ENCODE peak calls at places on chromosomes 13 and 19, in nine cellular contexts. A, S, O, G, J, F, N, H and P are unnamed samples.

GRCh38 chr19:3599776-3600183 is 6.9 kb downstream of the TBXA2R start:
- DNase-seq in A (no peak), S (no peak), O (no peak), G (no peak), J (no peak), F (no peak), N (no peak), H (no peak), P (no peak)

GRCh38 chr19:16382775-16383543 is 58.3 kb downstream of the KLF2 start:
- DNase-seq in A (peak), S (peak), O (peak), G (peak), J (peak), F (peak), N (peak), H (peak), P (peak)

GRCh38 chr13:23618341-23618740 is 48.1 kb downstream of the TNFRSF19 start:
- DNase-seq in A (no peak), S (no peak), O (peak), G (peak), J (peak), F (peak), N (peak), H (no peak), P (no peak)

GRCh38 chr13:80704369-80704768 is 363.4 kb upstream of the SPRY2 start:
- DNase-seq in A (no peak), S (no peak), O (no peak), G (no peak), J (no peak), F (no peak), N (no peak), H (no peak), P (no peak)

GRCh38 chr19:4220188-4220587 is 9.1 kb upstream of the EBI3 start:
- DNase-seq in A (no peak), S (no peak), O (no peak), G (no peak), J (no peak), F (no peak), N (no peak), H (no peak), P (no peak)

GRCh38 chr13:26485786-26486185 is 71.7 kb upstream of the WASF3 start:
- DNase-seq in A (peak), S (no peak), O (no peak), G (no peak), J (no peak), F (no peak), N (no peak), H (no peak), P (no peak)

GRCh38 chr19:10193666-10194499 is 870 bp downstream of the DNMT1 start:
- DNase-seq in A (no peak), S (no peak), O (no peak), G (no peak), J (peak), F (no peak), N (peak), H (no peak), P (no peak)

GRCh38 chr13:94595006-94595942 is 678 bp downstream of the TGDS start:
- DNase-seq in A (no peak), S (no peak), O (no peak), G (no peak), J (peak), F (no peak), N (peak), H (peak), P (peak)

GRCh38 chr19:36638862-36639510 is 27.7 kb downstream of the ZNF461 start:
- DNase-seq in A (no peak), S (no peak), O (no peak), G (no peak), J (peak), F (no peak), N (peak), H (no peak), P (no peak)

GRCh38 chr13:84609716-84610115 is 727.4 kb upstream of the SLITRK1 start:
- DNase-seq in A (no peak), S (no peak), O (peak), G (peak), J (peak), F (no peak), N (peak), H (no peak), P (no peak)

GRCh38 chr13:31638577-31638976 is 100.7 kb upstream of the RXFP2 start:
- DNase-seq in A (no peak), S (no peak), O (peak), G (peak), J (peak), F (peak), N (peak), H (no peak), P (no peak)

GRCh38 chr19:11693505-11694499 is 44.9 kb downstream of the ZNF823 start:
- DNase-seq in A (no peak), S (no peak), O (peak), G (no peak), J (peak), F (peak), N (peak), H (no peak), P (no peak)
- TF ChIP-seq CTCF in A (no peak), S (no peak), O (peak), G (no peak), J (no peak), F (no peak), N (no peak), H (peak), P (no peak)

GRCh38 chr19:55058781-55059610 is 4.0 kb downstream of the RDH13 start:
- DNase-seq in A (no peak), S (no peak), O (no peak), G (no peak), J (no peak), F (no peak), N (no peak), H (no peak), P (no peak)
- TF ChIP-seq CTCF in A (no peak), S (no peak), O (no peak), G (no peak), J (no peak), F (no peak), N (no peak), H (no peak), P (no peak)

DNA sequence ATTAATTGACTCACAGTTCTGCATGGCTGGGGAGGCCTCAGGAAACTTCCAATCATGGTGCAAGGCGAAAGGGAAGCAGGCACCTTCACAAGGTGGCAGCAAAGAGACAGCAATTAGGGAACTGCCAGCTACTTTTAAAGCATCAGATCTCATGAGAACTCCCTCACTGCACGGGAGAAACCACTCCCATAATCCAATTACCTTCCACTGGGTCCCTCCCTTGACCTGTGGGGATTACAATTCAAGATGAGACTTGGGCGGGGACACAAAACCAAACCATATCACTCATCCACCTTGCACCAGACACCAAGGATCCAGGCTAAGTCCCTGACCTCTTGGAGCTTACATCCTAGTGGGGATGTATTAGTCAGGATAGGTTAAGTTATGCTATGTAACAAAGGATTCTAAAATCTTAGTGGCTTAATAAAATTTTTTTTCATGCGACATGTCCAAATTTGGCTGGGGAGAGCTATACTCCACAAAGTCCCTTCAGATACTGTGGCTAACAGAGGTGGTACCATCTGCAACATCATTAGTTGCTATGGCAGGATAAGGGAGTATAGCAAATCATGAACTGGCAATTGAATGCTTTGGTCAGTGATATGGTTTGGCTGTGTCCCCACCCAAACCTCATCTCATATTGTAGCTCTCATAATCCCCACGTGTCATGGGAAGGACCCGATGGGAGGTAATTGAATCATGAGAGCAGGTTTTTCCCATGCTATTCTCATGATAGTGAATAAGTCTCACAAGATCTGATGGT is 8.3 kb upstream of the FAM187B start:
- DNase-seq in A (no peak), S (no peak), O (no peak), G (no peak), J (no peak), F (no peak), N (no peak), H (peak), P (peak)
- TF ChIP-seq CTCF in A (no peak), S (no peak), O (peak), G (no peak), J (no peak), F (peak), N (no peak), H (peak), P (no peak)

DNA sequence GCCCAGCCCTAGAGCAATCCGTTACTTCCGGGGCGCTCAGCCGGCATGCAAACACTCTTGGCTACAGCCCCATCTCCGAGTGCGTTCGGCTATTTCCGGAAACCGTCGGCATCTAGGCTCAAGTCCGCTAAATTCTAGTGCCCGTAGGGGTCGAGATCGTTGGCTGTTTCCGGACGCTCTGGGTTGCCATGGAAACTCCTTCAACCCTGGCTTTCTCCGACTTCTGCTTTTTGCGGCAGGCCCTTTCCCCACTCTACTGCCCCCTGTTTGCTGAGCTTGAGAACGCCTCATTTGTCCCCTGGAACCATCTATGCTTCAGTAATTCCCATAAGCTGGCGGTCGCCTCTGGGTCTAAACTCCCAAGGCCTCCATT is 533 bp upstream of the PIK3R2 start:
- DNase-seq in A (peak), S (peak), O (peak), G (peak), J (peak), F (peak), N (peak), H (peak), P (peak)
- TF ChIP-seq CTCF in A (peak), S (peak), O (peak), G (peak), J (peak), F (peak), N (peak), H (peak), P (no peak)

GRCh38 chr19:633068-633785 is at the start of gene POLRMT:
- DNase-seq in A (peak), S (peak), O (peak), G (peak), J (peak), F (peak), N (peak), H (peak), P (peak)
- TF ChIP-seq CTCF in A (peak), S (no peak), O (no peak), G (no peak), J (no peak), F (peak), N (no peak), H (no peak), P (no peak)

GRCh38 chr19:45767410-45767880 is 1.6 kb downstream of the SIX5 start:
- DNase-seq in A (peak), S (peak), O (peak), G (peak), J (peak), F (no peak), N (peak), H (peak), P (no peak)
- TF ChIP-seq CTCF in A (peak), S (no peak), O (no peak), G (no peak), J (no peak), F (no peak), N (no peak), H (no peak), P (no peak)

DNA sequence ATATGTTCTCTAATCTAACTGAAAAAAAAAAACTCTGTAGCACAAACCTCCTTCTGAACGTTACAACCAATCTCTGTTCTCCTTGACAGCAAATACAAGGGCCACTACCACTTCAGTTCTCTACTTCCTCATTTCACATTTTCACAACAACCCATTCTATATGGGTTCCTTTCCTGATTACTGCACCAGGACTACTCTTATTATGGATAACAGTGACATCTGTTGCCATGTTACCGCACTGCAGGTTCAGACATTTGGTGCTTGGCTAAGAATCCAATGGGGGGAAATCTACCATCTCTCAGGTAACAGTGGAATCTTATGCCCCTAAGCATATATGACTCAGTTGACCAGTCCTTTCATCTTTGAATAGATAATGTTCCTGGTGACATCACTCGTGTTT is 11.6 kb upstream of the FPR3 start:
- DNase-seq in A (no peak), S (no peak), O (no peak), G (no peak), J (no peak), F (no peak), N (peak), H (no peak), P (no peak)
- TF ChIP-seq CTCF in A (no peak), S (no peak), O (peak), G (peak), J (no peak), F (no peak), N (peak), H (no peak), P (no peak)

GRCh38 chr19:44069415-44069814 is 2.5 kb upstream of the ZNF284 start:
- DNase-seq in A (no peak), S (no peak), O (no peak), G (no peak), J (no peak), F (no peak), N (no peak), H (no peak), P (no peak)

GRCh38 chr19:44076325-44076724 is 4.4 kb downstream of the ZNF284 start:
- DNase-seq in A (no peak), S (no peak), O (no peak), G (no peak), J (no peak), F (no peak), N (no peak), H (no peak), P (no peak)

GRCh38 chr19:44071824-44072542 is at the start of gene ZNF284:
- DNase-seq in A (peak), S (peak), O (peak), G (peak), J (peak), F (peak), N (peak), H (peak), P (peak)

GRCh38 chr19:44072543-44073401 is 813 bp downstream of the ZNF284 start:
- DNase-seq in A (no peak), S (no peak), O (no peak), G (no peak), J (peak), F (no peak), N (peak), H (no peak), P (no peak)
- TF ChIP-seq CTCF in A (no peak), S (no peak), O (no peak), G (no peak), J (no peak), F (no peak), N (peak), H (no peak), P (no peak)

DNA sequence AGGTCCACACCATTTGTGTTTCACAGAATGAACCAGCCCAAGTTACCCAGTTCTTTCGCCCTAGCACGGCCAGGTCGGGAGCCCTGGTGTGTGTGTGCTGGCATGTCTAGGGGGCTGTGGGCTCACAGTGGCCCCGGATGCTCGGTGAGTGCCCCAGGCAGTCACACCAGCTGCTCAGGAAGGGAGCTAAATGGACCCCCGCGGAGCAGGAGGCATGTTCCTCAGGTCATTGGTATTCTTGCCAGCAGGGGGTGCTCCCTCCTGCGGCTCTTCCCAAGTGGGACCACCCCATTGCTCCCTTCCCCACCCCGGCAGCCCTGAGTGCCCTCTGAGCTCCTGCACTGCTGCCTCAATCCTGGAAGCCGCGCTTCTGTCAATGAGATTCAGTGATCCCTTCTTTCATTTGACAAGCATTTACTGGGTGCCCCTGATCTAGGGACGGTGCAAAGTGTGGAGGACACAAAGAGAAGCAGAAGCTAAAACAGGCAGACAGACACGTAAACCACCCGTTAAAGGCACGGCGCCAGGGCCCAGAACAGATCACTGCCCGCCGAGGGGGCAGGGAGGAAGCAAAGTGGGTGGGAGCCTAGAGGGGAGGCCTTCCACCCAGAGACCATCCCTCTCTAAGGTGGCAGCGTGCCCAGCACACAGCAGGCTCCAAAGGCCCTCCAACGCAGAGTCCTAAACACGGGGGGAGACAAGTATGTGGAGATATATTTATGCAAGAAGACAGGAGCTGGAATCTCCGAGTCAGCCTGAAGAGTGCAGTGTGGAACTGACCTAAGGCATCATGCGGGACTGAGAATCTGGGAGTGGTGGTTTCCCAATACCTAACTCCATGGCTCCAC is 5.2 kb upstream of the ADPRHL1 start:
- DNase-seq in A (peak), S (no peak), O (no peak), G (peak), J (peak), F (no peak), N (peak), H (peak), P (no peak)
- TF ChIP-seq CTCF in A (peak), S (no peak), O (peak), G (peak), J (peak), F (peak), N (peak), H (peak), P (no peak)

DNA sequence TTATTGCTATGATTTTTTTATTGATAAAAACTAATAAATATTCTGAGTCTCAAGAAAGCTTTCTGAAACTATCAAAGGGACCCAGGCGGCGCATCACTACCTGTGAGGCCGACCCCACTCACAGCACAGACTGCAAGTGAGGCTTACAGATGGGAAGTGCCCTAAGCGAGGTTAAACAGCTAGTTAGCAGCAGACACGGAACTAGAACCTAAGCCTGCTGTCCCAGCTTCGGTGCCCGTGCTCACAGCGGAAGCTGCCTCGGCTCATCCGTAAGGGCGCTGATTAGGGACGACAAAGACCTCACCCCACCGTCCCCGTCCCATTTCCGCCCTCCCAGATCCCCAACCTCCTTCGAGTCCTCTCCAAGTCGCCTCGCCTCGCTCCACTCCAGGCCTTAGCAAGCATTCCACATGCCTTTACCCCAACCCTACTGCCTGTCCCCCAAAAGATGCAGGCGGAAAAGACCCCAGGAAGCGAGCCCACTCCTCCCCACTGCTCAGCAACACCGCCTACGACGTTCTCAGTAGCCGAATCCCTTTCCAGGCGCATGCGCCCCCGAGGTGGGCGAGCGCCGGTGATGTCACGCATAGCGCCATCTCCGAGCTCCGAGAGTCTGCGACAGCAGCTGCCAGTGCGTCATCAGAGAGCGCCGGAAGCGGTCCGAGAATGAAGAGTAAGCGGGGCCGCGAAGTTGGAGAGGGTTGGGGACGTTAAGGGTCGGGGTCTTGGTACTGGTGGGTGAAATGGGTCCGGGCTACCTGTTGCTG is at the start of gene POP4:
- DNase-seq in A (peak), S (peak), O (peak), G (peak), J (peak), F (peak), N (peak), H (peak), P (peak)
- TF ChIP-seq CTCF in A (peak), S (no peak), O (no peak), G (no peak), J (no peak), F (no peak), N (no peak), H (no peak), P (no peak)